ENCODE peak calls at places on chromosomes 11 and 22, in four cellular contexts. One of them, this sample, is unnamed.

GRCh38 chr11:60891103-60891741 is 15.2 kb downstream of the PRPF19 start:
- DNase-seq in GM12891: no peak
- DNase-seq in stomach: peak
- DNase-seq in NCI-H1694: no peak
- DNase-seq in this sample: no peak

GRCh38 chr11:65378208-65378927 is 4.1 kb downstream of the SLC25A45 start:
- DNase-seq in stomach: no peak
- DNase-seq in GM12891: no peak
- DNase-seq in NCI-H1694: no peak
- DNase-seq in this sample: no peak

GRCh38 chr11:19121646-19122045 is 4.7 kb downstream of the ZDHHC13 start:
- DNase-seq in NCI-H1694: no peak
- DNase-seq in GM12891: no peak
- DNase-seq in stomach: no peak
- DNase-seq in this sample: no peak

GRCh38 chr22:23080542-23081290 is 10.4 kb downstream of the GNAZ start:
- DNase-seq in stomach: no peak
- DNase-seq in GM12891: no peak
- DNase-seq in NCI-H1694: no peak
- DNase-seq in this sample: no peak

GRCh38 chr11:44950036-44950624 is 553 bp downstream of the TP53I11 start:
- DNase-seq in GM12891: no peak
- DNase-seq in NCI-H1694: no peak
- DNase-seq in stomach: peak
- DNase-seq in this sample: no peak

GRCh38 chr22:49152930-49153770 is 674.5 kb downstream of the BRD1 start:
- DNase-seq in GM12891: no peak
- DNase-seq in NCI-H1694: no peak
- DNase-seq in stomach: no peak
- DNase-seq in this sample: no peak

GRCh38 chr11:58900479-58901420 is 38.5 kb upstream of the GLYATL1 start:
- DNase-seq in GM12891: peak
- DNase-seq in NCI-H1694: peak
- DNase-seq in stomach: peak
- DNase-seq in this sample: peak

GRCh38 chr11:70005107-70005818 is 72.9 kb upstream of the ANO1 start:
- DNase-seq in stomach: no peak
- DNase-seq in NCI-H1694: no peak
- DNase-seq in GM12891: no peak
- DNase-seq in this sample: no peak

GRCh38 chr11:94740083-94740974 is 27.8 kb upstream of the AMOTL1 start:
- DNase-seq in stomach: no peak
- DNase-seq in GM12891: peak
- DNase-seq in NCI-H1694: no peak
- DNase-seq in this sample: no peak

GRCh38 chr11:44521148-44521547 is 44.3 kb upstream of the CD82 start:
- DNase-seq in NCI-H1694: no peak
- DNase-seq in GM12891: no peak
- DNase-seq in stomach: no peak
- DNase-seq in this sample: no peak

GRCh38 chr11:57638005-57638760 is 11.5 kb downstream of the YPEL4 start:
- DNase-seq in NCI-H1694: peak
- DNase-seq in stomach: peak
- DNase-seq in GM12891: no peak
- DNase-seq in this sample: no peak

GRCh38 chr11:93908689-93909088 is 58.3 kb upstream of the VSTM5 start:
- DNase-seq in NCI-H1694: no peak
- DNase-seq in GM12891: no peak
- DNase-seq in stomach: no peak
- DNase-seq in this sample: no peak

GRCh38 chr11:42315267-42315666 is 855.8 kb upstream of the LRRC4C start:
- DNase-seq in stomach: no peak
- DNase-seq in GM12891: no peak
- DNase-seq in NCI-H1694: no peak
- DNase-seq in this sample: no peak

GRCh38 chr22:24760708-24761306 is 13.7 kb downstream of the PIWIL3 start:
- DNase-seq in NCI-H1694: no peak
- DNase-seq in stomach: no peak
- DNase-seq in GM12891: no peak
- DNase-seq in this sample: no peak

GRCh38 chr22:49400866-49401598 is 426.6 kb downstream of the BRD1 start:
- DNase-seq in stomach: peak
- DNase-seq in NCI-H1694: no peak
- DNase-seq in GM12891: no peak
- DNase-seq in this sample: no peak

GRCh38 chr22:46397514-46397913 is 62.0 kb downstream of the TRMU start:
- DNase-seq in NCI-H1694: no peak
- DNase-seq in GM12891: no peak
- DNase-seq in stomach: no peak
- DNase-seq in this sample: no peak

GRCh38 chr11:65861165-65861505 is 902 bp downstream of the MUS81 start:
- DNase-seq in NCI-H1694: no peak
- DNase-seq in stomach: no peak
- DNase-seq in GM12891: no peak
- DNase-seq in this sample: no peak